ENCODE peak calls at places on chromosomes 5 and 9, in four cellular contexts. S is GM23248, L is GM06990, X is right cardiac atrium. R is an unnamed sample. For H3K27me3, the result is how much of the 10 kb centered on the place peaks cover.

GRCh38 chr5:126692971-126693370 is 84.0 kb upstream of the LMNB1 start:
- DNase-seq in S (no peak), L (no peak), X (no peak), R (no peak)

GRCh38 chr9:74783408-74783807 is 104.3 kb downstream of the TRPM6 start:
- DNase-seq in S (peak), L (no peak), X (no peak), R (no peak)

GRCh38 chr5:71563161-71563560 is 24.0 kb upstream of the MCCC2 start:
- DNase-seq in S (no peak), L (no peak), X (no peak), R (no peak)

GRCh38 chr9:36492849-36493248 is 79.8 kb upstream of the MELK start:
- DNase-seq in S (no peak), L (no peak), X (no peak), R (no peak)

GRCh38 chr5:151107738-151108520 is 27.1 kb upstream of the TNIP1 start:
- DNase-seq in S (peak), L (no peak), X (peak), R (no peak)

GRCh38 chr5:91183743-91184142 is 199.4 kb downstream of the ARRDC3 start:
- DNase-seq in S (no peak), L (no peak), X (peak), R (no peak)

GRCh38 chr9:4295160-4295559 is 4.7 kb downstream of the GLIS3 start:
- DNase-seq in S (no peak), L (no peak), X (no peak), R (no peak)

GRCh38 chr5:179788193-179788854 is 5.5 kb upstream of the LTC4S start:
- DNase-seq in S (no peak), L (no peak), X (no peak), R (no peak)

GRCh38 chr9:17744786-17745185 is 165.9 kb downstream of the SH3GL2 start:
- DNase-seq in S (peak), L (no peak), X (no peak), R (no peak)

GRCh38 chr9:102518324-102518723 is 476.8 kb upstream of the CYLC2 start:
- DNase-seq in S (no peak), L (no peak), X (no peak), R (no peak)

GRCh38 chr9:110099236-110099741 is 108.7 kb downstream of the C9orf152 start:
- DNase-seq in S (peak), L (no peak), X (no peak), R (no peak)

GRCh38 chr9:126144215-126144614 is 182.4 kb upstream of the MVB12B start:
- DNase-seq in S (no peak), L (no peak), X (no peak), R (no peak)

GRCh38 chr5:105752801-105753200 is 1917.9 kb downstream of the EFNA5 start:
- DNase-seq in S (no peak), L (no peak), X (no peak), R (no peak)

GRCh38 chr5:113212244-113212920 is 222.4 kb downstream of the TSSK1B start:
- DNase-seq in S (peak), L (no peak), X (peak), R (peak)

GRCh38 chr9:118183571-118183970 is 479.4 kb downstream of the TLR4 start:
- DNase-seq in S (no peak), L (no peak), X (no peak), R (no peak)

GRCh38 chr9:137276757-137277328 is 683 bp upstream of the TOR4A start:
- DNase-seq in S (peak), L (peak), X (peak), R (peak)

GRCh38 chr5:147303976-147304375 is 69.2 kb downstream of the STK32A start:
- DNase-seq in S (peak), L (no peak), X (no peak), R (no peak)

GRCh38 chr9:94611638-94612068 is 18.0 kb upstream of the FBP2 start:
- DNase-seq in S (no peak), L (no peak), X (no peak), R (no peak)

GRCh38 chr9:121204121-121204520 is 2.5 kb upstream of the RAB14 start:
- DNase-seq in S (no peak), L (no peak), X (no peak), R (no peak)

GRCh38 chr9:16029056-16029615 is 476.3 kb downstream of the CCDC171 start:
- DNase-seq in S (peak), L (no peak), X (no peak), R (no peak)

GRCh38 chr5:65808261-65808741 is 86.3 kb downstream of the NLN start:
- DNase-seq in S (peak), L (no peak), X (no peak), R (no peak)

GRCh38 chr9:70696694-70697335 is 282.4 kb upstream of the KLF9 start:
- DNase-seq in S (no peak), L (no peak), X (no peak), R (no peak)

GRCh38 chr9:113479150-113479761 is 15.7 kb downstream of the RGS3 start:
- DNase-seq in S (no peak), L (no peak), X (peak), R (peak)

DNA sequence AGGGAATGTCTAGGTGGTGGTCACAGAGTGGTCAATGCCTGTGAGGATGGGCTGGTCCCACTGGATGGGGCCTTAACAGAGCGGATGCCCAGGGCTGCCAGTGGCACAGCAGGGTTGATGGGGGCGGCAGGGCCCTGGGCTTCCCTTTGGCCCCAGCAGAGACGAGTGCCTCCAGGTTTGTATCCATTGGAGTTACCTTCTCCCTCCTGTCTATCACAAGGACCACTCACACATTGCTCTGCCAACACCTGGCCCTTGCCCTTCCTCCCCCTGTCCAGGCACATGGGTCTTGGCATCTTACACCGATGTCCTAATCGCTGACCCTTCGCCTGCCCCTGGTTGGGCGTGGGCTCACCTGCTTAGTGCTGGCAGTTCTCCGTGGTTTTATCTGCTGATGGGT is 26.2 kb upstream of the IRX4 start:
- DNase-seq in S (no peak), L (no peak), X (no peak), R (no peak)
- H3K27me3 ChIP-seq in S (under half), L (under half), X (under half), R (under half)

GRCh38 chr5:37836173-37837100 is 3.4 kb downstream of the GDNF start:
- DNase-seq in S (peak), L (no peak), X (peak), R (no peak)

GRCh38 chr5:37838933-37839341 is 904 bp downstream of the GDNF start:
- DNase-seq in S (peak), L (no peak), X (no peak), R (no peak)

GRCh38 chr5:37838152-37838932 is 1.5 kb downstream of the GDNF start:
- DNase-seq in S (peak), L (no peak), X (peak), R (no peak)

GRCh38 chr5:37835400-37835973 is 4.4 kb downstream of the GDNF start:
- DNase-seq in S (no peak), L (no peak), X (no peak), R (no peak)

DNA sequence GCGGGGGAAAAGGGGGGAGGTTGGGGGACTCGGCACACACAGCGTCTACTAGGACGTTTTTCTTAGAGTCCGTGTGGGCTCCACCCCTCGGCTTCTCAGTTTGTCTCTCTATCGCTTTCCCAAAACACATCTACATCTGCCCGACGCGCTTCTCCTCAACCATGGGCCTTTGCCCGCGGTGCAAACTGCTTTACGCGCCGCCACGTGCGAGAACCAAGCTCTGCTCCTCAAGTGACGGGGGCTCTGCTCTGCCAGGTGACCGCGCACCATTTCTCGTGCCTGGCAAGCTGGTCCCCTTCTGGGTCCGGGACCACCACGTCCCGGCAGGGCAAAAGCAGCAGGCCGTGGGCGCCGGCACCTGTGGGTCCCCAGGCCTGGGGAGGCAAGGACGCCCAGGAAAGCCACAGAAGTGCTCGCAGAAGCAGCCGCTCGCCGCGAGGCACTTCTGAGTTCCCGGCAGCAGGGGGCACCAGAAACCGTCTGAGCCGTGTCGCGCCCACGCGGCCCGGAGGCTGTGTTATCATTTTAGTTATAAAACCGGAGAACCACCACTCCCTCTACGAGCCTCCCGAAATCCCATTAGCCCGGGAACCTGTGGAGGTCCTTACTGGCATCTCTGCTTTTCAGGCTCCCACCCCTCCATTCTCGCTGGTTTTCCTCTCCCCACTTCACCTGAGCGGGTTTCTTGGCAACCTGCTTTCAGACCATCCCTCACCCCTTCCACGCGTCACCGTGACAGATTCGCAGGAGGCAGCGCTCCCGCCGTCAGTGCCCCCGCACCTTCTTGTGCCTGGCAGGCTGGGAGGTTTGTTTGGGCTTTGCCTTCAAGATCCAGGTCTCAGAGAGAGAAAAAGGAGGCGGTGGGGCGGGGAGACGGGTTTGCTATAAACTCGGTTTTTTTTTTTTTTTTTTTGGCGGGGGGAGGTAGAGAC is 2.5 kb downstream of the GDNF start:
- DNase-seq in S (peak), L (peak), X (peak), R (peak)
- H3K27me3 ChIP-seq in S (under half), L (under half), X (under half), R (half or more)

GRCh38 chr9:89941875-89942274 is 337.1 kb downstream of the GADD45G start:
- DNase-seq in S (peak), L (no peak), X (no peak), R (no peak)

GRCh38 chr9:89940625-89941024 is 335.8 kb downstream of the GADD45G start:
- DNase-seq in S (peak), L (no peak), X (no peak), R (no peak)

GRCh38 chr9:89937051-89937450 is 332.2 kb downstream of the GADD45G start:
- DNase-seq in S (no peak), L (no peak), X (no peak), R (no peak)

GRCh38 chr9:89942643-89943042 is 337.8 kb downstream of the GADD45G start:
- DNase-seq in S (no peak), L (no peak), X (no peak), R (no peak)

DNA sequence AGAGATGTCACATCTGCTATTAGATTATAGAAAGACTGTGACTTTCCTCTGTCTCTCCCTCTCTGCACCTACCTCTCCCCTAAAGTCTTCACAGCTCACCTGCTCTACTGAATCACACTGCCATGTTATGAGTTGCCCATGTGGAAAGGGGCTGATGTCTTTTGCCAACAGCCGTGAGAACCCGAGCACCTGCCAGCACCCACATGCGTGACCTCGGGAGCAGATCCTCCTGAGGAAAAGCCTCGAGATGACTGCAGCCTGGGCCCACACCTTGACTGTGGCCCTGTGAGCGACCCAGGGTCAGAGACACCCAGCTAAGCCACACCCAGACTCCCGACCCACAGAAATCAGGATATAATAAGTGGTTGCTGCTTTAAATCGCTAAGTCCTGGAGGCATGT is 335.1 kb downstream of the GADD45G start:
- DNase-seq in S (no peak), L (no peak), X (no peak), R (no peak)
- H3K27me3 ChIP-seq in S (under half), L (under half), X (under half), R (under half)

GRCh38 chr5:50963647-50964584 is 297.5 kb downstream of the PARP8 start:
- DNase-seq in S (no peak), L (peak), X (no peak), R (no peak)
- H3K27me3 ChIP-seq in S (under half), L (under half), X (under half), R (half or more)

GRCh38 chr9:134296301-134297081 is 29.8 kb upstream of the RXRA start:
- DNase-seq in S (no peak), L (no peak), X (peak), R (no peak)
- H3K27me3 ChIP-seq in S (under half), L (under half), X (under half), R (under half)

DNA sequence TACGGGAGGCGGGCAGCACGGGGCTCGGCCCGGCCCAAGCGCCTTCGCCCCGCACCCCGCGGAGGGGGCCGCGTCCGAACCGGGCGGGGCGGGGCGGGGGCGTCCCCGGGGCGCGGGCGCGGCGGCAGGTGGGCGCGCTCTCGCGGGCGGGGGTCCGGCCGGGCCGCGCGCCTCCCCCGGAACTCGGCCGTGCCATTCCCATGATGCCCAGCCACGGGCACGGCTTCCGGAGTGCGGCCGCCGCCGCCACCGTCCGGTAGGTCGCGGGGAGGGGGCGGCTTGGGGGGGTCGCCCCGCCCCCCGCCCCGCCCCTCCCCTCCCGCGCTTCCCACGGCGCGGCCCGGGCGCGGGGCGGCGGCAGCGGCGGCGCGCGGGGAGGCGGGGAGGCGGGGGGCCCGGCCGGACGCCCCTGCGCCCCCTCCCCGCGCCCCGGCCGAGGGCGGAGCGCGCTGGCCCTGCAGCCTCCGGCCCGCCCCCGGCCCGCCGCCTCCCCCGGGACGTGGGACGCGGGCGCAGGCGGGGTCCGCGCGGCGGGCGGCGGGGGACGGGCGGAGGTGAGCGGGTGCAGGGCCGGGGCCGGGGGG is at the start of gene PPP1R26:
- DNase-seq in S (peak), L (no peak), X (peak), R (no peak)
- H3K27me3 ChIP-seq in S (under half), L (under half), X (under half), R (under half)

DNA sequence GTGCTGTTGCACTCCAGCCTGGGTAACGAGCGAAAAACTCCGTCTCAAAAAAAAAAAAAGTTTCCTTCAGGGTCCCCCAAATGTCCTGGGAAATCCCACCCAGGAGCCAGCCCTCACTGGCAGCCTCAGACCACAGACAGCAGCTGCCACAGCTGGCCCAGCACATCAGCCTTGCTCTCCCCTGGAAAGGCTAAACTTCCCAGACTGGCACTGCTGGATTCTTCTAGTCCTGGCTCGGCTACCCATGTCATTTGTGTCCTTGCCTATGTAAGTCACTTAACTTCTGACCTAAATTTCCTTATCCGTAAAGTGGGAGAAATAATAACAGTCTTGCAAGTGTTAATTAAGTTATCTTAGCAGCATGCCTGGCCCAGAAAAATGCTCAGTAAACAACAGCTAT is 8.6 kb upstream of the PRRC2B start:
- DNase-seq in S (no peak), L (no peak), X (no peak), R (no peak)
- H3K27me3 ChIP-seq in S (under half), L (under half), X (under half), R (under half)

GRCh38 chr5:135883441-135883840 is 12.2 kb downstream of the IL9 start:
- DNase-seq in S (no peak), L (no peak), X (no peak), R (no peak)
- H3K27me3 ChIP-seq in S (under half), L (under half), X (under half), R (under half)

GRCh38 chr5:80959138-80959537 is 1.0 kb upstream of the RASGRF2 start:
- DNase-seq in S (no peak), L (no peak), X (no peak), R (no peak)

GRCh38 chr5:80957031-80957761 is 3.0 kb upstream of the RASGRF2 start:
- DNase-seq in S (no peak), L (no peak), X (no peak), R (no peak)

GRCh38 chr5:80960531-80961375 is 590 bp downstream of the RASGRF2 start:
- DNase-seq in S (peak), L (peak), X (peak), R (peak)

GRCh38 chr5:80959768-80960442 is at the start of gene RASGRF2:
- DNase-seq in S (peak), L (no peak), X (peak), R (peak)

DNA sequence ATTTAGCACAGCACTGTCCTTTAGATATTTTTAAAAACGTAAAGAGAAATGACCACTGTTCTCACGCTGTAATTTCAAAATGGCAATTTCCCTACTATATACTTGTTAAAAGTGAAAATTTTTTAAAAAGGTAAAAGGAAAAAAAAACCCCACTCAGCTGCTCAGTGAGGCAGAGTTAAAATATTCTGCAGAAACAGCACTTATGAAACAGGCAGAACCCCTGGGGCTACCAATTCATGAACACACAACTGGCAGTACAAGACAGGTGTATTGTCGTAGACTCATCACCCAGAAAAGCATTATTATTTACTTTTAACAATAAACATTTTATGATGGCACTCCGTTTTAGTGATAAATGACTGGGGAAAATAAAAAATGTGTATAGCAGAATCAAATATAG is 1.6 kb upstream of the RASGRF2 start:
- DNase-seq in S (no peak), L (no peak), X (no peak), R (no peak)
- H3K27me3 ChIP-seq in S (half or more), L (under half), X (under half), R (under half)